ENCODE peak calls at places on chromosomes 7 and 10, in eight cellular contexts. O is EL; R is PC-9; I is Caki2; N is AG09309; M is activated CD4-positive, CD25-positive, alpha-beta regulatory T cell; C is activated CD4-positive, alpha-beta T cell treated with anti-CD3 and anti-CD28 coated beads, Interleukin-2, amount 10 ng/mL, durations not matched to agents 24 days and 14 days; P is activated T-helper 1 cell treated with Interleukin-2 at 50 U/mL for 16 hours. Y is an unnamed sample.

GRCh38 chr10:49296382-49296781 is 2.6 kb upstream of the C10orf71 start:
- DNase-seq in O (no peak), R (no peak), I (no peak), N (no peak), M (no peak), C (no peak), P (no peak), Y (no peak)

GRCh38 chr10:11212686-11213085 is 195.0 kb downstream of the CELF2 start:
- DNase-seq in O (no peak), R (no peak), I (no peak), N (no peak), M (no peak), C (no peak), P (no peak), Y (no peak)

GRCh38 chr7:137916980-137917645 is 70.3 kb upstream of the DGKI start:
- DNase-seq in O (no peak), R (no peak), I (peak), N (no peak), M (no peak), C (no peak), P (no peak), Y (no peak)

GRCh38 chr10:29734980-29735627 is 100.3 kb upstream of the SVIL start:
- DNase-seq in O (peak), R (no peak), I (peak), N (no peak), M (peak), C (peak), P (peak), Y (peak)

GRCh38 chr10:71984126-71984797 is 20.1 kb downstream of the CHST3 start:
- DNase-seq in O (no peak), R (no peak), I (no peak), N (no peak), M (no peak), C (no peak), P (no peak), Y (no peak)

GRCh38 chr10:28328346-28328745 is 25.5 kb upstream of the MPP7 start:
- DNase-seq in O (no peak), R (no peak), I (no peak), N (no peak), M (no peak), C (no peak), P (no peak), Y (no peak)

GRCh38 chr7:55366461-55367138 is 1.5 kb downstream of the LANCL2 start:
- DNase-seq in O (peak), R (no peak), I (no peak), N (no peak), M (no peak), C (peak), P (no peak), Y (no peak)

GRCh38 chr7:21550821-21551531 is 8.1 kb downstream of the DNAH11 start:
- DNase-seq in O (peak), R (peak), I (no peak), N (no peak), M (no peak), C (no peak), P (no peak), Y (no peak)

GRCh38 chr10:124124123-124124768 is 30.8 kb upstream of the CHST15 start:
- DNase-seq in O (peak), R (no peak), I (no peak), N (no peak), M (no peak), C (no peak), P (no peak), Y (no peak)

GRCh38 chr7:100642534-100642907 is 1.2 kb upstream of the TFR2 start:
- DNase-seq in O (no peak), R (no peak), I (no peak), N (no peak), M (no peak), C (peak), P (no peak), Y (peak)

GRCh38 chr7:158861004-158861787 is 4.8 kb downstream of the DYNC2I1 start:
- DNase-seq in O (no peak), R (no peak), I (no peak), N (no peak), M (no peak), C (no peak), P (no peak), Y (no peak)

GRCh38 chr10:784377-784758 is 94.9 kb upstream of the DIP2C start:
- DNase-seq in O (no peak), R (no peak), I (no peak), N (no peak), M (no peak), C (no peak), P (no peak), Y (peak)